ENCODE peak calls at places on chromosomes 3 and 15, in six cellular contexts. G, I, V, Y, A and P are unnamed samples.

GRCh38 chr3:143484851-143485512 is 363.3 kb downstream of the SLC9A9 start:
- DNase-seq in G (no peak), A (no peak), V (no peak), Y (no peak), I (no peak), P (no peak)

GRCh38 chr3:52318186-52318793 is 2.2 kb downstream of the DNAH1 start:
- DNase-seq in I (no peak), V (no peak), A (no peak), Y (no peak), G (peak; percentile 50), P (no peak)

GRCh38 chr3:196322-197153 is at the start of gene CHL1:
- DNase-seq in Y (no peak), I (no peak), G (no peak), A (no peak), V (peak; percentile 38), P (no peak)

GRCh38 chr3:183022935-183023516 is 42.7 kb upstream of the DCUN1D1 start:
- DNase-seq in I (no peak), Y (no peak), V (no peak), A (no peak), G (no peak), P (no peak)

GRCh38 chr3:124829819-124830554 is 57.2 kb downstream of the ITGB5 start:
- DNase-seq in A (no peak), Y (no peak), G (no peak), V (no peak), I (no peak), P (no peak)

GRCh38 chr3:109152326-109152725 is 15.8 kb downstream of the C3orf85 start:
- DNase-seq in I (no peak), V (no peak), G (no peak), Y (no peak), A (no peak), P (peak; percentile 32)

GRCh38 chr15:55859681-55860080 is 116.7 kb upstream of the PRTG start:
- DNase-seq in G (no peak), Y (no peak), V (no peak), A (no peak), I (no peak), P (no peak)

GRCh38 chr3:143118630-143119008 is 952 bp upstream of the CHST2 start:
- DNase-seq in V (no peak), I (no peak), A (no peak), G (no peak), Y (no peak), P (no peak)

GRCh38 chr3:183330881-183331280 is 77.8 kb downstream of the B3GNT5 start:
- DNase-seq in G (no peak), V (no peak), I (no peak), A (no peak), Y (no peak), P (no peak)

GRCh38 chr3:86733257-86733656 is 257.7 kb downstream of the VGLL3 start:
- DNase-seq in V (no peak), I (no peak), Y (no peak), G (no peak), A (no peak), P (no peak)

GRCh38 chr3:79263423-79263822 is 504.4 kb downstream of the ROBO1 start:
- DNase-seq in I (no peak), V (no peak), G (no peak), A (no peak), Y (no peak), P (no peak)

GRCh38 chr15:90716317-90716975 is 700 bp upstream of the BLM start:
- DNase-seq in Y (no peak), V (no peak), I (peak; percentile 16), G (no peak), A (peak; percentile 10), P (no peak)

GRCh38 chr3:169764164-169764452 is 752 bp downstream of the TERC start:
- DNase-seq in Y (no peak), V (no peak), A (peak; percentile 42), I (no peak), G (no peak), P (no peak)

GRCh38 chr3:125058529-125058928 is 2.7 kb upstream of the HEG1 start:
- DNase-seq in I (no peak), G (no peak), Y (no peak), A (no peak), V (no peak), P (no peak)

GRCh38 chr3:195699148-195699771 is 21.5 kb upstream of the MUC20 start:
- DNase-seq in A (no peak), G (no peak), I (no peak), V (no peak), Y (no peak), P (no peak)

GRCh38 chr3:195703776-195704175 is 17.0 kb upstream of the MUC20 start:
- DNase-seq in I (no peak), V (no peak), Y (no peak), G (peak; percentile 31), A (no peak), P (no peak)

GRCh38 chr3:195699860-195700259 is 20.9 kb upstream of the MUC20 start:
- DNase-seq in Y (no peak), G (peak; percentile 24), V (no peak), A (no peak), I (no peak), P (no peak)

GRCh38 chr3:195700319-195700718 is 20.5 kb upstream of the MUC20 start:
- DNase-seq in A (no peak), I (no peak), G (no peak), Y (no peak), V (no peak), P (no peak)

GRCh38 chr3:195701042-195701910 is 19.5 kb upstream of the MUC20 start:
- DNase-seq in V (no peak), G (peak; percentile 40), Y (no peak), I (no peak), A (no peak), P (no peak)
- TF ChIP-seq CTCF in V (no peak), G (no peak), Y (no peak), I (no peak), A (no peak), P (no peak)

GRCh38 chr15:50744601-50745000 is 20.9 kb downstream of the SPPL2A start:
- DNase-seq in I (no peak), G (no peak), A (no peak), Y (no peak), V (no peak), P (no peak)

GRCh38 chr15:50751394-50751793 is 14.1 kb downstream of the SPPL2A start:
- DNase-seq in A (no peak), I (no peak), V (no peak), G (no peak), Y (no peak), P (no peak)

GRCh38 chr15:50753463-50753862 is 12.0 kb downstream of the SPPL2A start:
- DNase-seq in I (no peak), A (no peak), G (no peak), V (no peak), Y (no peak), P (no peak)

DNA sequence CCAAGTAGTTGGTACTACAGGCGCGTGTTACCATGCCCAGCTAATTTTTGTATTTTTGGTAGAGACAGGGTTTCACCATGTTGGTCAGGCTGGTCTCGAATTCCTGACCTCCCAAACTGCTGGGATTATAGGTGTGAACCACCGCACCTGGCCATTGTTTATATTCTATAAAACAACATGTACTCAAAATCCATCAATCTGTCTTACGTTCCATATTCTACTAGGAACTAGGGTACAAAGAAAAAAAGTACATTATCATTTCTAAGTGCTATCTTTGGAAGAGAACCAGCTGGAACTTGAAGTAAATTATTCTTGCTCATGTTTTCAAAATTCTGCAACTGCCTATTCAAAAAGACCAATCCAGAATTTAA is 15.3 kb downstream of the SPPL2A start:
- DNase-seq in V (no peak), Y (no peak), A (no peak), I (no peak), G (no peak), P (no peak)
- TF ChIP-seq CTCF in V (no peak), Y (no peak), A (no peak), I (no peak), G (no peak), P (no peak)

GRCh38 chr3:150599611-150600297 is 3.4 kb upstream of the SELENOT start:
- DNase-seq in A (peak; percentile 79), I (peak; percentile 68), Y (no peak), V (no peak), G (peak; percentile 93), P (no peak)

GRCh38 chr3:150602426-150603089 is 563 bp upstream of the SELENOT start:
- DNase-seq in A (no peak), I (no peak), Y (no peak), G (no peak), V (no peak), P (no peak)

GRCh38 chr3:150605998-150606641 is 3.0 kb downstream of the SELENOT start:
- DNase-seq in I (no peak), G (no peak), V (no peak), Y (no peak), A (no peak), P (no peak)

GRCh38 chr3:150603888-150604319 is 783 bp downstream of the SELENOT start:
- DNase-seq in Y (no peak), I (peak; percentile 8), V (peak; percentile 41), G (no peak), A (no peak), P (no peak)

DNA sequence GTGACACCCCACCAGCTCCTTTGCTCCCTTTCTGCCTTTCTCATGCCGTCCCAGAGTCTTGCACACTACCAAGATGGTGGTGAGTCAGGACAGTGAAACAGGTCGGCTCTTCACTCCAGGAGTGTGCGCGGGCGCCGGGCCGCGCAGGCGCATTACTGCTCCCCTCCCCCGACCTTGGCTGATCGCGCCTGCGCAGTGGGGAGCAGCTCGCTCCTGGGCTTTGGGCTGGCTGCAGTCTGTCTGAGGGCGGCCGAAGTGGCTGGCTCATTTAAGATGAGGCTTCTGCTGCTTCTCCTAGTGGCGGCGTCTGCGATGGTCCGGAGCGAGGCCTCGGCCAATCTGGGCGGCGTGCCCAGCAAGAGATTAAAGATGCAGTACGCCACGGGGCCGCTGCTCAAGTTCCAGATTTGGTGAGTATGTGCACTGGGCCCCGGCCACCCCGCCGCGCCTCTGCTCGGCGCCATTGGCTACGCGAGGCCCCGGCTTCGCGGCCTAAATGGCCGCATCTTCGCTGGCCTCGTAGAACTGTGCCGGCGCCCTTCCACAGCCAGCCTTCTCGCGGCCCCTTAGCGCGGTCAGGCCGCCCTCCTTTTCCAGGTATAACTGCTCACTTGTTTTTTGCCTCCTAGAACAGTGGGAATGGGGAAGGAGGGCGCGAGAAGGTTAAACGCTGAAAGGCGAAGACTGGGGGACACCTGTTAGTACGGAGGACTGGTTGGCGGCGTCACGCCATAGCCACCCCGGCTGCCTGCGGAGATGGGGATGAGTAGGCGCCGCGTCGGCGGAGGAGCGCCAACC is at the start of gene SELENOT:
- DNase-seq in G (peak; percentile 88), A (peak; percentile 96), V (peak; percentile 95), Y (peak; percentile 85), I (peak; percentile 98), P (peak; percentile 95)
- TF ChIP-seq CTCF in G (peak; percentile 31), A (peak; percentile 67), V (no peak), Y (no peak), I (peak; percentile 17), P (peak; percentile 22)

DNA sequence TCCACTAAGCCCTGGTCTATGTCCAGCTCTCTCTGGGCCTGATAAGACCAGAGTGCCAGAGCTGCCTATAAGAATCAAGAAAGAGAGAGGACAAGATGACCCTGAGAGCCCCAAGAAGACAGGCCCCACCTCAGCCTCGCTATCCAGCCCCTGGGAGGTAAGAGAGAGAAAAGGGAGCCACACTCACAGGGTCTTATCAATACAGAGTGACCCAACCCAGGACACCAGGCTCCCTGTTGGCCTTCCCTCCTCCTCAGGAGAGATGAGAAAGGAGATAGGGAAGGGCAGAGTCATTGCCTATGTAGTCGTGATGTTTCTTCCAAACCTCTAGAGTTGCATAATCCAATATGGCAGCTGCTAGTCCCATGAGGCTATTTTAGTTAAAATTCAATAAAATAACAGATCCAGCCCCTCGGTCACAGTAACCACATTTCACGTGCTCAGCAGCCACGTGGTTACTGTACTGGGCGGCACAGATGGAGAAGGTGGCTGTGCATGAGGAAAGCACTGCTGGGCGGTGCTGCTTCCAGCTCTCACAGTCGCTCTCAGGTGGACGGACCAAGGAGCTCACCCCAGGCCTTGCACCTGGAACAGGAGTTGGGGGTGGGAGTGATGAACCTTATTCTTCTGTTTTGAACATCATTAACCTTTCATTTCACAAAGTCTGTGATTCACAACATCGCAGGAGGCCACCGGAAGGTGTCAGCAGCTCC is 525.8 kb downstream of the SHQ1 start:
- DNase-seq in G (no peak), I (no peak), A (no peak), V (no peak), Y (no peak), P (no peak)
- TF ChIP-seq CTCF in G (no peak), I (no peak), A (no peak), V (no peak), Y (no peak), P (no peak)